ENCODE peak calls at places on chromosomes 13 and 19, in eight cellular contexts. T, C, F, V, H, D, G and I are unnamed samples. For H3K9me3 and H3K4me1, the result is how much of the 10 kb centered on the place peaks cover.

GRCh38 chr19:1232652-1233360 is 5.0 kb downstream of the CBARP start:
- DNase-seq in T (no peak), C (peak), F (no peak), V (no peak), H (no peak), D (no peak), G (no peak), I (no peak)

GRCh38 chr19:40620161-40620485 is 19.0 kb downstream of the LTBP4 start:
- DNase-seq in T (no peak), C (no peak), F (no peak), V (no peak), H (no peak), D (no peak), G (no peak), I (no peak)

GRCh38 chr13:75359266-75359665 is 122.7 kb downstream of the TBC1D4 start:
- DNase-seq in T (no peak), C (peak), F (no peak), V (no peak), H (peak), D (no peak), G (no peak), I (no peak)

GRCh38 chr13:89514534-89515312 is 1832.8 kb upstream of the MIR17HG start:
- DNase-seq in T (peak), C (peak), F (no peak), V (peak), H (peak), D (no peak), G (no peak), I (no peak)

GRCh38 chr19:27752530-27753184 is 1460.3 kb downstream of the UQCRFS1 start:
- DNase-seq in T (no peak), C (no peak), F (no peak), V (no peak), H (no peak), D (no peak), G (no peak), I (no peak)

GRCh38 chr19:29545866-29546582 is 20.2 kb downstream of the VSTM2B start:
- DNase-seq in T (no peak), C (no peak), F (no peak), V (no peak), H (no peak), D (no peak), G (no peak), I (no peak)

GRCh38 chr13:26686285-26686684 is 74.3 kb downstream of the GPR12 start:
- DNase-seq in T (no peak), C (no peak), F (no peak), V (no peak), H (no peak), D (no peak), G (no peak), I (no peak)

GRCh38 chr19:40549007-40549708 is 27.5 kb upstream of the SHKBP1 start:
- DNase-seq in T (peak), C (peak), F (no peak), V (peak), H (peak), D (peak), G (no peak), I (no peak)

GRCh38 chr19:17752865-17753639 is 1.8 kb downstream of the FCHO1 start:
- DNase-seq in T (no peak), C (no peak), F (no peak), V (no peak), H (no peak), D (no peak), G (no peak), I (no peak)

GRCh38 chr13:64640002-64640401 is 2590.1 kb downstream of the PCDH9 start:
- DNase-seq in T (no peak), C (no peak), F (no peak), V (no peak), H (peak), D (no peak), G (no peak), I (no peak)

GRCh38 chr19:3809881-3810707 is 23.9 kb upstream of the MATK start:
- DNase-seq in T (no peak), C (no peak), F (no peak), V (no peak), H (no peak), D (no peak), G (no peak), I (no peak)

GRCh38 chr13:74966814-74967213 is 515.2 kb downstream of the TBC1D4 start:
- DNase-seq in T (no peak), C (peak), F (no peak), V (peak), H (no peak), D (no peak), G (no peak), I (no peak)

GRCh38 chr13:21310220-21310619 is 133.8 kb downstream of the MRPL57 start:
- DNase-seq in T (no peak), C (no peak), F (no peak), V (no peak), H (no peak), D (no peak), G (no peak), I (no peak)

GRCh38 chr19:54305141-54305540 is 7.8 kb downstream of the LILRA5 start:
- DNase-seq in T (no peak), C (no peak), F (no peak), V (no peak), H (no peak), D (no peak), G (no peak), I (no peak)

GRCh38 chr13:58843071-58843470 is 1211.5 kb downstream of the PCDH17 start:
- DNase-seq in T (no peak), C (no peak), F (no peak), V (no peak), H (no peak), D (no peak), G (no peak), I (no peak)

GRCh38 chr19:55285225-55285890 is 1.6 kb downstream of the BRSK1 start:
- DNase-seq in T (no peak), C (no peak), F (no peak), V (peak), H (no peak), D (no peak), G (no peak), I (no peak)

GRCh38 chr19:6476155-6476895 is 5.3 kb downstream of the DENND1C start:
- DNase-seq in T (peak), C (peak), F (no peak), V (no peak), H (peak), D (peak), G (no peak), I (no peak)

DNA sequence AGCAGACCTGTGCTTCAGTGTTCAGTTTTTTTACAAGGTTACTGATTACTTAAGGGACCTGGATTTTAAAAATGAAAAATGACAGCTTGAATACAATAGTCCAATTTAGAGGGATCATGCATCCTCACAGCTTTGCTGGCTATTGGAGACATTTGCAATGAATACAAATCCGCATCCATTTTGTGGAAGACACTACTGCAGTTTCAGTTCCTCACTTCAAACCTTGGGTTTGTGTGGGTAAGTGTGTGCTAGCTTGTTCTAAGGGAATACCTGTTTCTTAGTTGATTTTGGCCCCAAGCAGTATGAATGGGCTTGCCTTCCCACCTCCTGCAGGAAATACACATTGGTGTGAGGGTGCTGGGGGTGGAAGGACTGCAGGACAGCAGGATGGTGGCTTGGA is 222.4 kb downstream of the OLFM4 start:
- DNase-seq in T (no peak), C (no peak), F (no peak), V (no peak), H (no peak), D (no peak), G (no peak), I (no peak)
- H3K27ac ChIP-seq in T (no peak), C (no peak), F (no peak), V (no peak), H (no peak), D (no peak), G (no peak), I (no peak)

DNA sequence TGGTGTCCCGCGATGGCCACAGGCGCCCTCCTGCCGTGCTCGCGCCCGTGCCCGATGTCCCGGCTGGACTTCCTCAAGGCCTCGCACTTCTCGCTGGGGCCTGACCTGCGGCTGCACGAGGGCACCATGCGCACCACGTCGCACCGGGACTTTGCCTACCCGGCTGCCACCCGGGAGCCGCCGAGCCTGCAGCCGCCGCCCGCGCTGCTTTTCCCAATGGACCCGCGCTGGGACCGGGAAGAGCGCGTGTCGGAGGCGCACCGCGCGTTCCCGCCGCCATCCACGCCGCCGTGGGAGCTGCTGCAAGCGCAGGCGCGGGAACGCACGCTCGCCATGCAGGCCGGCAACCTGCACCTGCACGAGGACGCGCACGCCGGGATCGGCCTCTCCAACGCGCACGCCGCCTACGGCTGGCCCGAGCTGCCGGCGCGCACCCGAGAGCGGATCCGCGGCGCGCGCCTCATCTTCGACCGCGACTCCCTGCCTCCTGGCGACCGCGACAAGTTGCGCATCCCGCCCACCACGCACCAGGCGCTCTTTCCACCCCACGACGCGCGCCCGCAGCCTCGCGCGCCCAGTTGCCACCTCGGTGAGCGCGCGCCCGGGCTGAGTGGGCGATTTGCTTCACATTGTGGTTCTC is 12.1 kb upstream of the PEX11G start:
- DNase-seq in T (peak), C (no peak), F (no peak), V (no peak), H (peak), D (no peak), G (no peak), I (no peak)
- H3K9me3 ChIP-seq in T (under half), C (under half), F (under half), V (under half), H (under half), D (under half), G (under half), I (under half)

GRCh38 chr13:98488736-98489135 is 88.2 kb downstream of the STK24 start:
- DNase-seq in T (no peak), C (no peak), F (peak), V (no peak), H (no peak), D (no peak), G (no peak), I (no peak)

GRCh38 chr13:98490866-98491265 is 86.0 kb downstream of the STK24 start:
- DNase-seq in T (no peak), C (no peak), F (no peak), V (no peak), H (no peak), D (no peak), G (no peak), I (no peak)

GRCh38 chr13:98490195-98490771 is 86.6 kb downstream of the STK24 start:
- DNase-seq in T (no peak), C (no peak), F (no peak), V (no peak), H (no peak), D (no peak), G (no peak), I (no peak)

GRCh38 chr13:98487522-98487921 is 89.4 kb downstream of the STK24 start:
- DNase-seq in T (no peak), C (no peak), F (no peak), V (no peak), H (no peak), D (no peak), G (no peak), I (no peak)

DNA sequence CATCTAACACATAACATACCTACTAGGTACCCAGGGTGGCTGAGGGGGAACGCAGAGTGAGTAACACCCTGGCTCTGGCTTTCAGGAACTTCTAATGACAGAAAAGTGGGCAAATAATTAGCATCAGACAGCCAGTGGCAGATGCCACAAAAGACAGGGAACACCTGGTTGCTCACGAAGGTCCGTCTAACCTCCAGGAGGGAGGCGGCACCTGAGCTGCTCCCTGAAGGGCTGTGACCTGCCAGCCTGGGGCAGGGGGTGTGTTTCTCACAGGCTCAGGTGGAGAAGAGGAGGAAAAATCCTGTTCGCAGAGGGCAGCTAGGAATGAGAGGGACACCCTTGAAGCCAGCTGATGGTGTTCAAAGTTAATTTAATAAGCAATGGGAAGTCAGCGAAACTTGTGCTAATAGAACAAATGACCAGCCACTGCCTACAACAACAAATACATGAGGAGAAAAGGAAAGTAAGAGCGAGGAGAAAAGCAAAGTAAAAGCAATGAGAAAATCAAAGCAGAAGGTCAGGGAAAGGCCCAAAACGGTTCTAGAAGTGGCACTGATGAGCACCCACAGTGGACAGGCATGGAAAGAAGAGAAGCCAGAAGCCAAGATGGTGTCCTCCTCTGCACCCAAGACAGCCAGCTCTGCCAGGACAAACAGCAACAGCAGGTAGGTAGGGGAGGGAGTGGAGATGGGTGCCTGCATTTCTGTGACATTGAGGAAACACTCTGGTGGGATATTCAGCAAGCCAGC is 87.3 kb downstream of the STK24 start:
- DNase-seq in T (no peak), C (no peak), F (no peak), V (no peak), H (no peak), D (no peak), G (no peak), I (no peak)
- H3K4me1 ChIP-seq in T (under half), C (under half), F (half or more), V (half or more), H (half or more), D (under half), G (half or more), I (under half)

GRCh38 chr19:31378404-31378803 is 29.2 kb upstream of the TSHZ3 start:
- DNase-seq in T (no peak), C (peak), F (no peak), V (peak), H (no peak), D (no peak), G (no peak), I (no peak)
- H3K27ac ChIP-seq in T (no peak), C (peak), F (no peak), V (peak), H (no peak), D (no peak), G (no peak), I (no peak)

GRCh38 chr19:9345005-9345404 is 17.8 kb upstream of the ZNF177 start:
- DNase-seq in T (no peak), C (no peak), F (no peak), V (no peak), H (no peak), D (no peak), G (no peak), I (no peak)
- H3K9me3 ChIP-seq in T (under half), C (under half), F (under half), V (under half), H (half or more), D (half or more), G (under half), I (half or more)

DNA sequence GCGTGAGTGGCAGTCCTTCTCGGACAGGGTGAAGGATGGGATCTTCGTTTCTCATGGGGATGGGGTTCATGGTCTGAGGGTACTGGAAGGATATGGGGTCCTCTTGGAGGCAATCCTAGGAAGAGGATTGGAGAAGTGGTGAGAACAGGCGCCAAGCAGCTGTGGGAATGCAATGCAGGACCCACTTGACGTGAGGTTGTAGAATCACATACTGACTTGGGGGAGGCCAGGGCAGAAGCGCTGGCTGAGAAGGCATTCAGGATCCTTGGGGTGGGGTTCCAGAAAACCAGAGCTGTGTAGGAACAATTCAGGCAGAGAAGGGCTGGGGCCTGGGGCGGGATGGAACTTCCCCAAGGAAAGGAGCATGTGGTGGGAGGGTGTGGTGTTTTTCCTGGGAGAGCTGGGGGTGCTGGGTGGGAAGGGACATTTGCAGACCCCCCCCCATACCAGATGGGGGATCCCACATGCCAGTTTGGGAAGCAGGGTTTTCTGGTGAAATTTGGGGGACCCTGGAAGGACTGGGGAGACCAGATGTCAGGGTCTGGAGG is 852 bp downstream of the KLK1 start:
- DNase-seq in T (no peak), C (no peak), F (no peak), V (no peak), H (no peak), D (no peak), G (no peak), I (no peak)
- H3K4me1 ChIP-seq in T (under half), C (under half), F (under half), V (under half), H (under half), D (under half), G (under half), I (under half)

GRCh38 chr19:56595548-56595899 is 422 bp downstream of the ZNF71 start:
- DNase-seq in T (no peak), C (no peak), F (no peak), V (no peak), H (no peak), D (no peak), G (no peak), I (no peak)
- H3K27ac ChIP-seq in T (no peak), C (peak), F (no peak), V (peak), H (peak), D (peak), G (peak), I (peak)

DNA sequence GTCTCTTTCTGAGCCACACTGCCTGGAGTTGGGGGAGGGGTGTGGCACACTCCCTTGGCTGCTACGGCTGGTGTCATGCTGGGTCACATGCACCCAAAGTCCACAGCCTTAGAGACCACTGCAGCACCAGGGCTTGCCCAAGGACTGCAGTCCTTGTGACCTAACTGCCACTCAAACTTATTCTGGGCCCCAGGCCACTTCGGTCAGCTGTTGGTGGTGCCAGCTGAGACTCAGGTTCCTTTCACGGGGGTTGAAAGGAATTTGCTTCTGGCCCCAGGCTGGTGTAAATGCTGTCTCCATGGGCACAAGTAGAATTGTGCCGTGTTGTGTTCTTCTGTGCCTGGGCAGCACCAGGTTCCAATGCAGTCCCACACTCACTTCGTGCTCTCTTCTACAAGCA is 9.5 kb upstream of the VN1R1 start:
- DNase-seq in T (no peak), C (no peak), F (no peak), V (peak), H (no peak), D (no peak), G (no peak), I (no peak)
- H3K9me3 ChIP-seq in T (under half), C (under half), F (under half), V (under half), H (half or more), D (under half), G (under half), I (half or more)

GRCh38 chr19:15294591-15294990 is 37.7 kb downstream of the BRD4 start:
- DNase-seq in T (no peak), C (no peak), F (no peak), V (peak), H (no peak), D (no peak), G (no peak), I (no peak)
- H3K4me1 ChIP-seq in T (under half), C (half or more), F (under half), V (half or more), H (half or more), D (half or more), G (half or more), I (half or more)

GRCh38 chr13:44449999-44450821 is 76.6 kb downstream of the SERP2 start:
- DNase-seq in T (no peak), C (no peak), F (no peak), V (no peak), H (no peak), D (no peak), G (no peak), I (no peak)
- H3K27ac ChIP-seq in T (no peak), C (no peak), F (no peak), V (no peak), H (no peak), D (no peak), G (no peak), I (no peak)